ENCODE peak calls at places on chromosomes 1 and 21, in four cellular contexts. F, Z, E and M are unnamed samples.

GRCh38 chr1:153789478-153790148 is 14.4 kb downstream of the SLC27A3 start:
- DNase-seq in F (peak), Z (no peak), E (peak), M (no peak)

GRCh38 chr1:70459502-70460225 is 48.6 kb downstream of the CTH start:
- DNase-seq in F (no peak), Z (no peak), E (no peak), M (no peak)

GRCh38 chr1:244214009-244214967 is 163.2 kb downstream of the ZBTB18 start:
- DNase-seq in F (no peak), Z (no peak), E (no peak), M (no peak)

GRCh38 chr1:1164701-1165451 is 8.8 kb upstream of the TTLL10 start:
- DNase-seq in F (peak), Z (no peak), E (no peak), M (peak)

GRCh38 chr1:53754484-53755312 is 15.7 kb upstream of the GLIS1 start:
- DNase-seq in F (no peak), Z (peak), E (peak), M (peak)

GRCh38 chr1:173870252-173871075 is 2.3 kb downstream of the ZBTB37 start:
- DNase-seq in F (no peak), Z (no peak), E (peak), M (peak)

GRCh38 chr21:46058339-46059145 is 39.4 kb upstream of the COL6A2 start:
- DNase-seq in F (peak), Z (no peak), E (no peak), M (peak)

GRCh38 chr1:186812560-186812959 is 16.2 kb upstream of the PLA2G4A start:
- DNase-seq in F (no peak), Z (no peak), E (no peak), M (no peak)

GRCh38 chr21:42062543-42063022 is 8.5 kb upstream of the UMODL1 start:
- DNase-seq in F (peak), Z (no peak), E (no peak), M (peak)

GRCh38 chr21:40457741-40458140 is 389.2 kb downstream of the DSCAM start:
- DNase-seq in F (no peak), Z (no peak), E (no peak), M (no peak)

GRCh38 chr1:153750026-153750995 is 22.5 kb downstream of the INTS3 start:
- DNase-seq in F (no peak), Z (peak), E (peak), M (no peak)

GRCh38 chr1:29121951-29122661 is 1.6 kb downstream of the TMEM200B start:
- DNase-seq in F (peak), Z (peak), E (peak), M (peak)

GRCh38 chr21:20997308-20997632 is 939 bp upstream of the NCAM2 start:
- DNase-seq in F (peak), Z (no peak), E (no peak), M (no peak)

GRCh38 chr21:33478858-33479678 is 706 bp downstream of the TMEM50B start:
- DNase-seq in F (peak), Z (peak), E (peak), M (peak)

GRCh38 chr1:230425252-230426061 is 675 bp downstream of the PGBD5 start:
- DNase-seq in F (no peak), Z (peak), E (no peak), M (no peak)

GRCh38 chr1:147787765-147788164 is 27.4 kb upstream of the GJA5 start:
- DNase-seq in F (no peak), Z (no peak), E (no peak), M (no peak)

GRCh38 chr21:43324596-43324995 is 102.3 kb downstream of the SIK1 start:
- DNase-seq in F (no peak), Z (no peak), E (no peak), M (no peak)

GRCh38 chr1:87077959-87078673 is 163.7 kb downstream of the HS2ST1 start:
- DNase-seq in F (no peak), Z (no peak), E (no peak), M (no peak)

DNA sequence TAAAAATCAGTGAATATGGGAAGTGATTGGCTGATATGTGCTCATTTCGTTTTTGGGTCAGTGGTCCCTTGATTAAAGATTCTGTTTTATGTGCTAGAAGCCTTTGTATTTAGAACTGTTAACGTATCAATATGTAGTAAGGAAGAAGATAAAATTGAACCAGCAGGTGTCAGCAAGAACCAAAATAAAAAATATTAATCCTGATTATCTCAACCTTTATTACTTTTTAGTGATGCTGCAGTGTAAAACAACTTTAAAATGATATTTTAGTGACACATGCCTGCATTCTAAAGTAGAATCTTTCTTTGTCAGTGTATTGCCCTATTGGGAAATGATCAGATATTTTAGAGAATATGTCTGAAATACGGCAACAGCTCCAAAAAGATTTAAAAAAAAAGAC is 49.5 kb downstream of the NEK7 start:
- DNase-seq in F (no peak), Z (no peak), E (no peak), M (no peak)
- TF ChIP-seq CTCF in F (no peak), Z (no peak), E (no peak), M (no peak)

GRCh38 chr1:242133351-242133750 is 134.5 kb upstream of the MAP1LC3C start:
- DNase-seq in F (no peak), Z (no peak), E (no peak), M (no peak)

GRCh38 chr1:242132446-242132845 is 133.5 kb upstream of the MAP1LC3C start:
- DNase-seq in F (no peak), Z (no peak), E (no peak), M (no peak)

DNA sequence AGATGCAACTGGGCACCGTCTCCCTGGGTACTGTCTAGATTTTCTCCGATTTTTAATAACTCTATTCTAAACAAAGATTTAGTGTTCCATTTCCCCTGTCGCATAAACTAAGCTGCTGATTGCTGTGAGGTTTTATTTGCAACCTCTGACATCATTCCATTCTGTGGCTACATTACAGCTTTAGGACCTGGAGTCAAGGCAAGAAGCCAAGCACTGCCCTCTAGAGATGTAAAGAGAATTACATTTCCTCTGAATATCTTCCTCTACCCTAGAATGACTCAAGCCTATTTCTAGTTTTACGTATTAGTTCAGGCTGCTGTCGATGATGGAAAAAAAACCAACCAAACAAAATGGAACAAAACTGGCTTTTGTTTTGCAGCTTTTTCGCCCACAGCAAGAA is 130.2 kb upstream of the MAP1LC3C start:
- DNase-seq in F (no peak), Z (no peak), E (no peak), M (no peak)
- TF ChIP-seq CTCF in F (no peak), Z (no peak), E (no peak), M (no peak)

GRCh38 chr1:226649780-226650179 is 89.3 kb downstream of the ITPKB start:
- DNase-seq in F (peak), Z (peak), E (no peak), M (no peak)
- TF ChIP-seq CTCF in F (peak), Z (no peak), E (no peak), M (peak)

GRCh38 chr1:201795066-201795465 is 33.9 kb upstream of the IPO9 start:
- DNase-seq in F (no peak), Z (no peak), E (no peak), M (no peak)
- TF ChIP-seq CTCF in F (peak), Z (no peak), E (no peak), M (peak)

GRCh38 chr1:175338447-175339135 is 146.0 kb upstream of the KIAA0040 start:
- DNase-seq in F (no peak), Z (peak), E (no peak), M (peak)
- TF ChIP-seq CTCF in F (peak), Z (peak), E (no peak), M (peak)